ENCODE peak calls at places on chromosome 4, in ten cellular contexts. One of them, this sample, is unnamed.

GRCh38 chr4:152937535-152938236 is 1.6 kb downstream of the FHDC1 start:
- DNase-seq in sigmoid colon: no peak
- DNase-seq in esophagus muscularis mucosa: no peak
- DNase-seq in upper lobe of left lung: no peak
- DNase-seq in A549: peak
- DNase-seq in ovary: peak
- DNase-seq in HepG2: no peak
- DNase-seq in K562: peak
- DNase-seq in tibial nerve: no peak
- DNase-seq in transverse colon: peak
- DNase-seq in this sample: peak

GRCh38 chr4:38279650-38280322 is 319.6 kb downstream of the PTTG2 start:
- DNase-seq in esophagus muscularis mucosa: no peak
- DNase-seq in tibial nerve: no peak
- DNase-seq in A549: no peak
- DNase-seq in HepG2: no peak
- DNase-seq in K562: no peak
- DNase-seq in sigmoid colon: no peak
- DNase-seq in ovary: no peak
- DNase-seq in upper lobe of left lung: peak
- DNase-seq in transverse colon: peak
- DNase-seq in this sample: no peak

GRCh38 chr4:141797966-141798365 is 161.6 kb downstream of the IL15 start:
- DNase-seq in HepG2: no peak
- DNase-seq in esophagus muscularis mucosa: no peak
- DNase-seq in transverse colon: no peak
- DNase-seq in A549: no peak
- DNase-seq in tibial nerve: no peak
- DNase-seq in sigmoid colon: no peak
- DNase-seq in upper lobe of left lung: no peak
- DNase-seq in ovary: no peak
- DNase-seq in K562: no peak
- DNase-seq in this sample: no peak

GRCh38 chr4:186037692-186038658 is 31.0 kb upstream of the TLR3 start:
- DNase-seq in upper lobe of left lung: no peak
- DNase-seq in transverse colon: peak
- DNase-seq in tibial nerve: peak
- DNase-seq in sigmoid colon: peak
- DNase-seq in A549: peak
- DNase-seq in K562: peak
- DNase-seq in ovary: no peak
- DNase-seq in HepG2: peak
- DNase-seq in esophagus muscularis mucosa: no peak
- DNase-seq in this sample: peak

GRCh38 chr4:183362916-183363542 is 40.8 kb upstream of the CLDN24 start:
- DNase-seq in sigmoid colon: no peak
- DNase-seq in upper lobe of left lung: no peak
- DNase-seq in K562: no peak
- DNase-seq in esophagus muscularis mucosa: no peak
- DNase-seq in transverse colon: no peak
- DNase-seq in HepG2: peak
- DNase-seq in A549: no peak
- DNase-seq in ovary: no peak
- DNase-seq in tibial nerve: no peak
- DNase-seq in this sample: no peak

GRCh38 chr4:96347582-96347981 is 507.7 kb downstream of the PDHA2 start:
- DNase-seq in upper lobe of left lung: no peak
- DNase-seq in A549: no peak
- DNase-seq in tibial nerve: no peak
- DNase-seq in sigmoid colon: no peak
- DNase-seq in transverse colon: no peak
- DNase-seq in ovary: no peak
- DNase-seq in K562: no peak
- DNase-seq in esophagus muscularis mucosa: no peak
- DNase-seq in HepG2: no peak
- DNase-seq in this sample: no peak

GRCh38 chr4:155762351-155762750 is 3.5 kb downstream of the GUCY1B1 start:
- DNase-seq in K562: no peak
- DNase-seq in transverse colon: no peak
- DNase-seq in sigmoid colon: no peak
- DNase-seq in ovary: no peak
- DNase-seq in tibial nerve: no peak
- DNase-seq in A549: no peak
- DNase-seq in HepG2: no peak
- DNase-seq in upper lobe of left lung: no peak
- DNase-seq in esophagus muscularis mucosa: no peak
- DNase-seq in this sample: no peak

GRCh38 chr4:156829194-156829593 is 142.4 kb downstream of the PDGFC start:
- DNase-seq in A549: no peak
- DNase-seq in esophagus muscularis mucosa: no peak
- DNase-seq in upper lobe of left lung: no peak
- DNase-seq in ovary: peak
- DNase-seq in transverse colon: no peak
- DNase-seq in tibial nerve: peak
- DNase-seq in K562: no peak
- DNase-seq in sigmoid colon: no peak
- DNase-seq in HepG2: no peak
- DNase-seq in this sample: no peak

GRCh38 chr4:159281781-159282180 is 178.9 kb downstream of the RAPGEF2 start:
- DNase-seq in sigmoid colon: no peak
- DNase-seq in HepG2: no peak
- DNase-seq in upper lobe of left lung: no peak
- DNase-seq in transverse colon: no peak
- DNase-seq in tibial nerve: no peak
- DNase-seq in K562: no peak
- DNase-seq in esophagus muscularis mucosa: no peak
- DNase-seq in A549: no peak
- DNase-seq in ovary: no peak
- DNase-seq in this sample: no peak

GRCh38 chr4:156778606-156779005 is 193.0 kb downstream of the PDGFC start:
- DNase-seq in K562: no peak
- DNase-seq in HepG2: peak
- DNase-seq in transverse colon: no peak
- DNase-seq in upper lobe of left lung: no peak
- DNase-seq in tibial nerve: no peak
- DNase-seq in ovary: no peak
- DNase-seq in sigmoid colon: no peak
- DNase-seq in esophagus muscularis mucosa: no peak
- DNase-seq in A549: no peak
- DNase-seq in this sample: no peak

GRCh38 chr4:46818604-46819003 is 90.4 kb downstream of the COX7B2 start:
- DNase-seq in A549: no peak
- DNase-seq in transverse colon: no peak
- DNase-seq in sigmoid colon: no peak
- DNase-seq in esophagus muscularis mucosa: no peak
- DNase-seq in ovary: no peak
- DNase-seq in HepG2: no peak
- DNase-seq in K562: no peak
- DNase-seq in upper lobe of left lung: no peak
- DNase-seq in tibial nerve: no peak
- DNase-seq in this sample: no peak

GRCh38 chr4:158581161-158581560 is 59.5 kb downstream of the RXFP1 start:
- DNase-seq in esophagus muscularis mucosa: no peak
- DNase-seq in transverse colon: no peak
- DNase-seq in upper lobe of left lung: no peak
- DNase-seq in ovary: no peak
- DNase-seq in tibial nerve: no peak
- DNase-seq in HepG2: no peak
- DNase-seq in A549: no peak
- DNase-seq in K562: no peak
- DNase-seq in sigmoid colon: no peak
- DNase-seq in this sample: no peak

GRCh38 chr4:2591189-2591588 is 54.7 kb downstream of the FAM193A start:
- DNase-seq in ovary: no peak
- DNase-seq in K562: peak
- DNase-seq in upper lobe of left lung: peak
- DNase-seq in esophagus muscularis mucosa: no peak
- DNase-seq in transverse colon: no peak
- DNase-seq in tibial nerve: peak
- DNase-seq in A549: no peak
- DNase-seq in sigmoid colon: no peak
- DNase-seq in HepG2: no peak
- DNase-seq in this sample: no peak
- TF ChIP-seq EP300 in ovary: no peak
- TF ChIP-seq EP300 in K562: no peak
- TF ChIP-seq EP300 in upper lobe of left lung: no peak
- TF ChIP-seq EP300 in esophagus muscularis mucosa: no peak
- TF ChIP-seq EP300 in transverse colon: no peak
- TF ChIP-seq EP300 in tibial nerve: no peak
- TF ChIP-seq EP300 in A549: no peak
- TF ChIP-seq EP300 in sigmoid colon: no peak
- TF ChIP-seq EP300 in HepG2: no peak
- TF ChIP-seq EP300 in this sample: no peak

GRCh38 chr4:10007772-10008171 is 13.5 kb downstream of the SLC2A9 start:
- DNase-seq in K562: no peak
- DNase-seq in transverse colon: no peak
- DNase-seq in upper lobe of left lung: no peak
- DNase-seq in A549: no peak
- DNase-seq in esophagus muscularis mucosa: no peak
- DNase-seq in sigmoid colon: no peak
- DNase-seq in HepG2: no peak
- DNase-seq in tibial nerve: no peak
- DNase-seq in ovary: no peak
- DNase-seq in this sample: no peak

GRCh38 chr4:10005632-10006031 is 15.7 kb downstream of the SLC2A9 start:
- DNase-seq in sigmoid colon: no peak
- DNase-seq in A549: no peak
- DNase-seq in transverse colon: no peak
- DNase-seq in K562: no peak
- DNase-seq in ovary: no peak
- DNase-seq in tibial nerve: no peak
- DNase-seq in esophagus muscularis mucosa: no peak
- DNase-seq in HepG2: no peak
- DNase-seq in upper lobe of left lung: no peak
- DNase-seq in this sample: no peak

GRCh38 chr4:10007436-10007740 is 13.9 kb downstream of the SLC2A9 start:
- DNase-seq in A549: no peak
- DNase-seq in tibial nerve: no peak
- DNase-seq in HepG2: no peak
- DNase-seq in sigmoid colon: no peak
- DNase-seq in upper lobe of left lung: no peak
- DNase-seq in ovary: no peak
- DNase-seq in K562: no peak
- DNase-seq in esophagus muscularis mucosa: no peak
- DNase-seq in transverse colon: no peak
- DNase-seq in this sample: no peak

GRCh38 chr4:10006236-10006603 is 15.1 kb downstream of the SLC2A9 start:
- DNase-seq in tibial nerve: peak
- DNase-seq in ovary: no peak
- DNase-seq in A549: peak
- DNase-seq in esophagus muscularis mucosa: no peak
- DNase-seq in transverse colon: peak
- DNase-seq in K562: no peak
- DNase-seq in sigmoid colon: peak
- DNase-seq in upper lobe of left lung: peak
- DNase-seq in HepG2: peak
- DNase-seq in this sample: peak

DNA sequence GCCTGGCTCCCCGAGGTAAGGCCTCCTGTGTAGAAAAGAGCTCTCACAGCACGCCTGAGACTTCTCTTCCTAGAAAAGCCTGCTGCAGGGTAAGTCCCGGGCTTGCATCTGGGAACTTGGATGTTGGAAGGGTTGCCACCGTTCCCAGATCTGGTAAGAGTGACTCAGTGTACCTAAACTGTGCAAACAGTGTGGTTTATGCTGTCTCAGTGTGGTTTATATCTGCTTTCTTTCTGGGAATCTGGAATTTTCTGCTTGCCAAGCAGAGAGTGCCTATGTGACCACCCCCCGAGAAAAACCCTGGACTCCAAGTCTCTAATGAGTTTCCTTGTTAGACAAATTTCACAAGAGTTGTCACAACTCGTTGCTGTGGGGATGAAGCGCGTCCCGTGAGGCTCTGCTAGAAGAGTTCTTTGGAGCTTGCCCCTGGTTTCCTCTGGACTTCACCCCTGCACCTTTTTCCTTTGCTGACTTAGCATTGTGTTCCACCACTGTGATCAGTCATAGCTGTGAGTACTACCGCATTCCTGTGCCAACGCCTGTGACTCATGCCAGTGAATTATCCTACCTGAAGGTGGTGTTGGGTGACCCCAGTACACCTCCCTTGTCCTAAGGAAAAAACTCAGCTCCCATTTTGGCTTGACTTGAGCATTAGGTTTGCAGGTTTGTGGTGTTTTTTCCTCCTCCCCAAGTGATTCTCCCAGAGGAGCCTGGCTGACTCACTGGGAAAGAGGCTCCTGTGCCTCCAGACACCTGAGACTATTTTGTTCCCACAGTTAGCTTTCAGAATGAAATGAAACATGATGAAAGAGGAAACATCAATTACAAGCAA is 14.5 kb downstream of the SLC2A9 start:
- DNase-seq in A549: peak
- DNase-seq in HepG2: peak
- DNase-seq in sigmoid colon: no peak
- DNase-seq in esophagus muscularis mucosa: no peak
- DNase-seq in tibial nerve: no peak
- DNase-seq in transverse colon: peak
- DNase-seq in upper lobe of left lung: peak
- DNase-seq in ovary: no peak
- DNase-seq in K562: no peak
- DNase-seq in this sample: peak
- TF ChIP-seq CTCF in A549: no peak
- TF ChIP-seq CTCF in HepG2: peak
- TF ChIP-seq CTCF in sigmoid colon: no peak
- TF ChIP-seq CTCF in esophagus muscularis mucosa: no peak
- TF ChIP-seq CTCF in tibial nerve: no peak
- TF ChIP-seq CTCF in transverse colon: no peak
- TF ChIP-seq CTCF in upper lobe of left lung: no peak
- TF ChIP-seq CTCF in ovary: no peak
- TF ChIP-seq CTCF in K562: no peak
- TF ChIP-seq CTCF in this sample: no peak

DNA sequence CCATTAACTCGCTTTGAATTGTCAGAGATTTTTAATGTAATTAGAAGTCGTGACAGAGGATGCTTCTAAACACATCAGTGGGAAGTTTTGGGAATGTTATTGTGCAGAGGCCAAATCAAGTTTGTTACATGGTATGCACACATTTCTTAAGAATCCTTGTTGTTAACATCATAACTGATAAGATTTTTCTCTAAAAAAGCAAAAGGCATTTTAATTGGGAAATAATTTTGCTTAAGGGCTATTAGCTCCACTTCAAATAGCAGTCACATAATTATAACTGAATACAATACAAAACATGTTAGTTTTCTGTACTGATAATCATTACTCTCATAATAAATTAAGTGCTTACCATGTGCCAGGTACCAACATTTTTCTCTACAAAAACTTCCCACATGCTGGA is 90.7 kb upstream of the MYOZ2 start:
- DNase-seq in tibial nerve: no peak
- DNase-seq in A549: no peak
- DNase-seq in HepG2: no peak
- DNase-seq in upper lobe of left lung: no peak
- DNase-seq in sigmoid colon: no peak
- DNase-seq in esophagus muscularis mucosa: no peak
- DNase-seq in ovary: no peak
- DNase-seq in K562: no peak
- DNase-seq in transverse colon: no peak
- DNase-seq in this sample: no peak
- TF ChIP-seq EP300 in tibial nerve: no peak
- TF ChIP-seq EP300 in A549: no peak
- TF ChIP-seq EP300 in HepG2: no peak
- TF ChIP-seq EP300 in upper lobe of left lung: no peak
- TF ChIP-seq EP300 in sigmoid colon: no peak
- TF ChIP-seq EP300 in esophagus muscularis mucosa: no peak
- TF ChIP-seq EP300 in ovary: no peak
- TF ChIP-seq EP300 in K562: no peak
- TF ChIP-seq EP300 in transverse colon: no peak
- TF ChIP-seq EP300 in this sample: no peak

GRCh38 chr4:122541996-122542395 is 78.9 kb downstream of the IL21 start:
- DNase-seq in HepG2: no peak
- DNase-seq in upper lobe of left lung: no peak
- DNase-seq in transverse colon: no peak
- DNase-seq in tibial nerve: no peak
- DNase-seq in sigmoid colon: no peak
- DNase-seq in K562: no peak
- DNase-seq in ovary: no peak
- DNase-seq in A549: no peak
- DNase-seq in esophagus muscularis mucosa: peak
- DNase-seq in this sample: no peak
- TF ChIP-seq CTCF in HepG2: no peak
- TF ChIP-seq CTCF in upper lobe of left lung: no peak
- TF ChIP-seq CTCF in transverse colon: no peak
- TF ChIP-seq CTCF in tibial nerve: no peak
- TF ChIP-seq CTCF in sigmoid colon: no peak
- TF ChIP-seq CTCF in K562: no peak
- TF ChIP-seq CTCF in ovary: no peak
- TF ChIP-seq CTCF in A549: no peak
- TF ChIP-seq CTCF in esophagus muscularis mucosa: no peak
- TF ChIP-seq CTCF in this sample: no peak

This sample was measured in stomach.